ENCODE peak calls at places on chromosomes 6 and 20, in seven cellular contexts. One of them, this sample, is unnamed.

GRCh38 chr6:125944434-125944816 is 12.1 kb upstream of the HINT3 start:
- DNase-seq in breast epithelium: peak; percentile 62
- DNase-seq in NB4: peak; percentile 86
- DNase-seq in IMR-90: peak; percentile 88
- DNase-seq in esophagus muscularis mucosa: no peak
- DNase-seq in testis: peak; percentile 85
- DNase-seq in Peyer's patch: peak; percentile 82
- DNase-seq in this sample: peak; percentile 24

GRCh38 chr6:138896104-138896756 is 91.8 kb downstream of the REPS1 start:
- DNase-seq in IMR-90: no peak
- DNase-seq in Peyer's patch: no peak
- DNase-seq in testis: no peak
- DNase-seq in breast epithelium: no peak
- DNase-seq in NB4: no peak
- DNase-seq in esophagus muscularis mucosa: no peak
- DNase-seq in this sample: no peak

GRCh38 chr20:32484221-32485125 is 100.7 kb downstream of the NOL4L start:
- DNase-seq in IMR-90: no peak
- DNase-seq in NB4: peak; percentile 45
- DNase-seq in esophagus muscularis mucosa: no peak
- DNase-seq in Peyer's patch: peak; percentile 67
- DNase-seq in breast epithelium: no peak
- DNase-seq in testis: peak; percentile 42
- DNase-seq in this sample: peak; percentile 54

GRCh38 chr6:45367999-45368398 is 9.7 kb downstream of the SUPT3H start:
- DNase-seq in IMR-90: no peak
- DNase-seq in testis: no peak
- DNase-seq in NB4: no peak
- DNase-seq in esophagus muscularis mucosa: no peak
- DNase-seq in Peyer's patch: no peak
- DNase-seq in breast epithelium: no peak
- DNase-seq in this sample: no peak

GRCh38 chr6:139973602-139974373 is 599.3 kb upstream of the CITED2 start:
- DNase-seq in esophagus muscularis mucosa: no peak
- DNase-seq in breast epithelium: no peak
- DNase-seq in NB4: peak; percentile 17
- DNase-seq in testis: no peak
- DNase-seq in IMR-90: peak; percentile 92
- DNase-seq in Peyer's patch: no peak
- DNase-seq in this sample: no peak

GRCh38 chr6:105452924-105453756 is 50.3 kb upstream of the PREP start:
- DNase-seq in esophagus muscularis mucosa: no peak
- DNase-seq in Peyer's patch: peak; percentile 56
- DNase-seq in NB4: peak; percentile 56
- DNase-seq in IMR-90: no peak
- DNase-seq in breast epithelium: no peak
- DNase-seq in testis: no peak
- DNase-seq in this sample: no peak

GRCh38 chr20:59568509-59569024 is 35.8 kb upstream of the PHACTR3 start:
- DNase-seq in IMR-90: no peak
- DNase-seq in Peyer's patch: no peak
- DNase-seq in testis: no peak
- DNase-seq in NB4: peak; percentile 1
- DNase-seq in breast epithelium: no peak
- DNase-seq in esophagus muscularis mucosa: no peak
- DNase-seq in this sample: no peak

GRCh38 chr20:31605902-31606677 is 1.0 kb downstream of the ID1 start:
- DNase-seq in breast epithelium: no peak
- DNase-seq in testis: no peak
- DNase-seq in IMR-90: no peak
- DNase-seq in Peyer's patch: peak; percentile 58
- DNase-seq in NB4: peak; percentile 36
- DNase-seq in esophagus muscularis mucosa: no peak
- DNase-seq in this sample: peak; percentile 52

GRCh38 chr6:128848169-128848935 is 34.6 kb upstream of the LAMA2 start:
- DNase-seq in Peyer's patch: no peak
- DNase-seq in esophagus muscularis mucosa: no peak
- DNase-seq in IMR-90: no peak
- DNase-seq in breast epithelium: no peak
- DNase-seq in testis: no peak
- DNase-seq in NB4: no peak
- DNase-seq in this sample: no peak

GRCh38 chr6:105301072-105301503 is 101.8 kb downstream of the PREP start:
- DNase-seq in Peyer's patch: no peak
- DNase-seq in NB4: no peak
- DNase-seq in esophagus muscularis mucosa: no peak
- DNase-seq in IMR-90: peak; percentile 29
- DNase-seq in breast epithelium: no peak
- DNase-seq in testis: no peak
- DNase-seq in this sample: no peak

GRCh38 chr6:100269189-100269588 is 195.5 kb downstream of the SIM1 start:
- DNase-seq in testis: no peak
- DNase-seq in NB4: no peak
- DNase-seq in breast epithelium: no peak
- DNase-seq in Peyer's patch: no peak
- DNase-seq in IMR-90: peak; percentile 85
- DNase-seq in esophagus muscularis mucosa: no peak
- DNase-seq in this sample: no peak

GRCh38 chr6:40623931-40624330 is 36.8 kb upstream of the LRFN2 start:
- DNase-seq in testis: no peak
- DNase-seq in Peyer's patch: no peak
- DNase-seq in IMR-90: no peak
- DNase-seq in breast epithelium: no peak
- DNase-seq in NB4: no peak
- DNase-seq in esophagus muscularis mucosa: no peak
- DNase-seq in this sample: no peak

GRCh38 chr20:31705598-31706597 is 16.8 kb downstream of the BCL2L1 start:
- DNase-seq in NB4: no peak
- DNase-seq in IMR-90: no peak
- DNase-seq in testis: no peak
- DNase-seq in Peyer's patch: peak; percentile 57
- DNase-seq in breast epithelium: no peak
- DNase-seq in esophagus muscularis mucosa: no peak
- DNase-seq in this sample: no peak

GRCh38 chr20:46523696-46524328 is 10.5 kb upstream of the ZNF334 start:
- DNase-seq in IMR-90: peak; percentile 17
- DNase-seq in breast epithelium: no peak
- DNase-seq in NB4: peak; percentile 52
- DNase-seq in testis: no peak
- DNase-seq in esophagus muscularis mucosa: no peak
- DNase-seq in Peyer's patch: no peak
- DNase-seq in this sample: no peak

GRCh38 chr20:1875169-1875554 is 20.0 kb upstream of the SIRPA start:
- DNase-seq in Peyer's patch: no peak
- DNase-seq in esophagus muscularis mucosa: no peak
- DNase-seq in IMR-90: no peak
- DNase-seq in breast epithelium: no peak
- DNase-seq in NB4: no peak
- DNase-seq in testis: no peak
- DNase-seq in this sample: no peak

GRCh38 chr6:167296902-167297301 is 5.8 kb downstream of the UNC93A start:
- DNase-seq in NB4: no peak
- DNase-seq in testis: no peak
- DNase-seq in Peyer's patch: no peak
- DNase-seq in esophagus muscularis mucosa: no peak
- DNase-seq in breast epithelium: no peak
- DNase-seq in IMR-90: no peak
- DNase-seq in this sample: no peak

GRCh38 chr20:38001981-38002380 is 31.3 kb downstream of the TTI1 start:
- DNase-seq in Peyer's patch: no peak
- DNase-seq in testis: no peak
- DNase-seq in breast epithelium: no peak
- DNase-seq in NB4: no peak
- DNase-seq in esophagus muscularis mucosa: no peak
- DNase-seq in IMR-90: peak; percentile 51
- DNase-seq in this sample: peak; percentile 52

GRCh38 chr6:142637624-142638023 is 307.4 kb downstream of the HIVEP2 start:
- DNase-seq in NB4: no peak
- DNase-seq in breast epithelium: no peak
- DNase-seq in esophagus muscularis mucosa: no peak
- DNase-seq in testis: no peak
- DNase-seq in Peyer's patch: no peak
- DNase-seq in IMR-90: peak; percentile 45
- DNase-seq in this sample: no peak

GRCh38 chr6:7215140-7215539 is 97.9 kb downstream of the SSR1 start:
- DNase-seq in IMR-90: peak; percentile 70
- DNase-seq in Peyer's patch: no peak
- DNase-seq in breast epithelium: no peak
- DNase-seq in esophagus muscularis mucosa: no peak
- DNase-seq in testis: no peak
- DNase-seq in NB4: no peak
- DNase-seq in this sample: no peak

GRCh38 chr6:169862464-169863148 is 111.2 kb downstream of the ERMARD start:
- DNase-seq in NB4: no peak
- DNase-seq in Peyer's patch: no peak
- DNase-seq in breast epithelium: no peak
- DNase-seq in IMR-90: no peak
- DNase-seq in testis: peak; percentile 32
- DNase-seq in esophagus muscularis mucosa: no peak
- DNase-seq in this sample: no peak

GRCh38 chr6:106253194-106253593 is 72.4 kb downstream of the ATG5 start:
- DNase-seq in Peyer's patch: no peak
- DNase-seq in IMR-90: peak; percentile 80
- DNase-seq in breast epithelium: no peak
- DNase-seq in esophagus muscularis mucosa: no peak
- DNase-seq in NB4: no peak
- DNase-seq in testis: no peak
- DNase-seq in this sample: no peak

GRCh38 chr6:17869753-17870050 is 117.7 kb downstream of the KIF13A start:
- DNase-seq in breast epithelium: no peak
- DNase-seq in esophagus muscularis mucosa: no peak
- DNase-seq in testis: no peak
- DNase-seq in IMR-90: no peak
- DNase-seq in NB4: no peak
- DNase-seq in Peyer's patch: no peak
- DNase-seq in this sample: no peak
- TF ChIP-seq CTCF in breast epithelium: no peak
- TF ChIP-seq CTCF in esophagus muscularis mucosa: no peak
- TF ChIP-seq CTCF in testis: no peak
- TF ChIP-seq CTCF in IMR-90: no peak
- TF ChIP-seq CTCF in NB4: no peak
- TF ChIP-seq CTCF in Peyer's patch: no peak
- TF ChIP-seq CTCF in this sample: no peak

DNA sequence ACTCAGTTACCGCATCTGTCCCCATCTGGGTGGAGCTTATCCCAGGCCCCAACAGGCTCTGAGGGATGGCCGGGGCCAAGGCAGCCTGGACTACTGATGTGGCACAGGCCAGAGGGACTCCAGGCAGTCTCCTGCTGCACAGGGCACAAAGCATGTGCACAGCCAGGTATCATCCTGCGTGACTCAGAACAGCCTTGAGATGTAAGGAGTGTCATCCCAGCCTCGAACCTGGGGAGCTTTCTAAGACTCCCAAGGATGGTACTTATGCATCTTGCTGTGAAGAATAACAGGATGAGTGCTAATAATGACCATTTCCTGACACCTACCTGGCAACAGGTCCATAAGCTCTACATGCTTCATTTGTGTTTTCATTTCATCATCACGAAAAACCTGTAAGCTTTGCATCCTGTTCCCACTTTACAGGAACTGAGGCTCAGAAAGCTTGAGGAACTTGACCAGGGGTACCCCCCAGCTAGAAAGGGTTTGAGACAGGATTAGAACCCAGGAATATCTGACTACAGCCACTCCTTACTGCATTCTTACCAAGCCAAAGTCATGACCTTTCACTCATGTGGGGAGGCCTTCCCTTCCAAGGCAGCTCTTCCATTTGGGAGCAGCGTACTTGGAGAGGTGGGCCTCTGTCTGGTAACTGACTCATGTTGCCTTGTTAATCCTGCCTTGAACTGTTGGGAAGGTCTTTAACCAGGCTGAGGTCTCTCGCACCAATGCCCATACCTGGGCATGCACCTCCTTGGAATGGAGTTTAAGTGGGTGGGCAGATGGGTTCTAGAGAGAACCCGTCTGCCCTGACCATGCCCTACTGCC is 1.9 kb downstream of the TRIB3 start:
- DNase-seq in NB4: no peak
- DNase-seq in breast epithelium: no peak
- DNase-seq in testis: no peak
- DNase-seq in IMR-90: no peak
- DNase-seq in esophagus muscularis mucosa: no peak
- DNase-seq in Peyer's patch: no peak
- DNase-seq in this sample: no peak
- TF ChIP-seq POLR2A in NB4: no peak
- TF ChIP-seq POLR2A in breast epithelium: no peak
- TF ChIP-seq POLR2A in testis: no peak
- TF ChIP-seq POLR2A in IMR-90: no peak
- TF ChIP-seq POLR2A in esophagus muscularis mucosa: no peak
- TF ChIP-seq POLR2A in Peyer's patch: no peak
- TF ChIP-seq POLR2A in this sample: no peak

DNA sequence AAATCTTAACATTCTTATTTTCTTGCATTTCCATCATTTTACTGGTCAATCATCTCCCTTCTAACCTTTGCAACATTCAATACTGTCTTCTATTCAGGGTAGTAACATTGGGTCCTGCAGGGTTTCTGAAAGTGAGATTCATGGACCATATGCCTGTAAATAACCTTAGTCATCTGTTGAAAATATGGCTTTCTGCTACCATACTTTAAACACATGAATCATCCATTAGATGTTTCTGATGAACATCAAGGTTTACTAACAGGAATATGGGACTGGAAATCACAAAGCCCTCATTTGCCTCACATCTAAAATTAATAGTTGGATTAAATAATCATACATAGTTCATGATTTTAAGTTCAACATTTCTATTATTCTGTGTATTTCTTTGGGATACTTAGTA is 475.9 kb upstream of the MARCKS start:
- DNase-seq in Peyer's patch: no peak
- DNase-seq in testis: no peak
- DNase-seq in esophagus muscularis mucosa: no peak
- DNase-seq in IMR-90: peak; percentile 75
- DNase-seq in NB4: no peak
- DNase-seq in breast epithelium: no peak
- DNase-seq in this sample: no peak
- TF ChIP-seq CTCF in Peyer's patch: no peak
- TF ChIP-seq CTCF in testis: no peak
- TF ChIP-seq CTCF in esophagus muscularis mucosa: no peak
- TF ChIP-seq CTCF in IMR-90: no peak
- TF ChIP-seq CTCF in NB4: no peak
- TF ChIP-seq CTCF in breast epithelium: no peak
- TF ChIP-seq CTCF in this sample: no peak

GRCh38 chr20:63027425-63028389 is 20.9 kb upstream of the BHLHE23 start:
- DNase-seq in IMR-90: no peak
- DNase-seq in testis: no peak
- DNase-seq in NB4: peak; percentile 24
- DNase-seq in Peyer's patch: no peak
- DNase-seq in breast epithelium: no peak
- DNase-seq in esophagus muscularis mucosa: no peak
- DNase-seq in this sample: no peak

GRCh38 chr20:63024573-63025392 is 18.0 kb upstream of the BHLHE23 start:
- DNase-seq in Peyer's patch: no peak
- DNase-seq in breast epithelium: no peak
- DNase-seq in IMR-90: no peak
- DNase-seq in esophagus muscularis mucosa: no peak
- DNase-seq in NB4: no peak
- DNase-seq in testis: no peak
- DNase-seq in this sample: no peak

GRCh38 chr20:63026582-63027424 is 20.0 kb upstream of the BHLHE23 start:
- DNase-seq in breast epithelium: no peak
- DNase-seq in testis: no peak
- DNase-seq in esophagus muscularis mucosa: no peak
- DNase-seq in IMR-90: no peak
- DNase-seq in Peyer's patch: no peak
- DNase-seq in NB4: no peak
- DNase-seq in this sample: peak; percentile 21

GRCh38 chr20:63023836-63024571 is 17.2 kb upstream of the BHLHE23 start:
- DNase-seq in Peyer's patch: no peak
- DNase-seq in NB4: no peak
- DNase-seq in breast epithelium: no peak
- DNase-seq in esophagus muscularis mucosa: no peak
- DNase-seq in testis: no peak
- DNase-seq in IMR-90: no peak
- DNase-seq in this sample: peak; percentile 28

GRCh38 chr20:63025534-63026331 is 19.0 kb upstream of the BHLHE23 start:
- DNase-seq in NB4: peak; percentile 69
- DNase-seq in esophagus muscularis mucosa: no peak
- DNase-seq in testis: peak; percentile 58
- DNase-seq in IMR-90: peak; percentile 7
- DNase-seq in Peyer's patch: no peak
- DNase-seq in breast epithelium: peak; percentile 23
- DNase-seq in this sample: peak; percentile 60
- TF ChIP-seq POLR2A in NB4: no peak
- TF ChIP-seq POLR2A in esophagus muscularis mucosa: no peak
- TF ChIP-seq POLR2A in testis: no peak
- TF ChIP-seq POLR2A in IMR-90: no peak
- TF ChIP-seq POLR2A in Peyer's patch: no peak
- TF ChIP-seq POLR2A in breast epithelium: no peak
- TF ChIP-seq POLR2A in this sample: no peak